ENCODE peak calls at places on chromosomes 1 and 21, in five cellular contexts. One of them, this sample, is unnamed.

GRCh38 chr1:5551274-5551966 is 440.8 kb downstream of the NPHP4 start:
- DNase-seq in GOT3: no peak
- DNase-seq in stimulated activated CD8-positive, alpha-beta memory T cell treated with anti-CD3 and anti-CD28 coated beads, Interleukin-4, amount 100 ng/mL, for 1 hour: no peak
- DNase-seq in body of pancreas: peak
- DNase-seq in choroid plexus epithelial cell: peak
- DNase-seq in this sample: no peak

GRCh38 chr1:41618066-41618825 is 133.8 kb upstream of the EDN2 start:
- DNase-seq in stimulated activated CD8-positive, alpha-beta memory T cell treated with anti-CD3 and anti-CD28 coated beads, Interleukin-4, amount 100 ng/mL, for 1 hour: no peak
- DNase-seq in choroid plexus epithelial cell: peak
- DNase-seq in GOT3: no peak
- DNase-seq in body of pancreas: peak
- DNase-seq in this sample: peak

GRCh38 chr21:33229776-33230517 is at the start of gene IFNAR2:
- DNase-seq in choroid plexus epithelial cell: peak
- DNase-seq in body of pancreas: peak
- DNase-seq in stimulated activated CD8-positive, alpha-beta memory T cell treated with anti-CD3 and anti-CD28 coated beads, Interleukin-4, amount 100 ng/mL, for 1 hour: peak
- DNase-seq in GOT3: no peak
- DNase-seq in this sample: peak

GRCh38 chr1:103948526-103948925 is 198.8 kb downstream of the AMY1C start:
- DNase-seq in stimulated activated CD8-positive, alpha-beta memory T cell treated with anti-CD3 and anti-CD28 coated beads, Interleukin-4, amount 100 ng/mL, for 1 hour: no peak
- DNase-seq in body of pancreas: no peak
- DNase-seq in GOT3: no peak
- DNase-seq in choroid plexus epithelial cell: peak
- DNase-seq in this sample: no peak

GRCh38 chr1:6860401-6860800 is 75.1 kb downstream of the CAMTA1 start:
- DNase-seq in choroid plexus epithelial cell: peak
- DNase-seq in GOT3: no peak
- DNase-seq in body of pancreas: no peak
- DNase-seq in stimulated activated CD8-positive, alpha-beta memory T cell treated with anti-CD3 and anti-CD28 coated beads, Interleukin-4, amount 100 ng/mL, for 1 hour: no peak
- DNase-seq in this sample: no peak

GRCh38 chr1:51494138-51494830 is 24.8 kb downstream of the EPS15 start:
- DNase-seq in choroid plexus epithelial cell: no peak
- DNase-seq in GOT3: no peak
- DNase-seq in stimulated activated CD8-positive, alpha-beta memory T cell treated with anti-CD3 and anti-CD28 coated beads, Interleukin-4, amount 100 ng/mL, for 1 hour: no peak
- DNase-seq in body of pancreas: no peak
- DNase-seq in this sample: no peak

GRCh38 chr1:63775418-63776127 is 1.8 kb downstream of the ROR1 start:
- DNase-seq in GOT3: no peak
- DNase-seq in choroid plexus epithelial cell: peak
- DNase-seq in stimulated activated CD8-positive, alpha-beta memory T cell treated with anti-CD3 and anti-CD28 coated beads, Interleukin-4, amount 100 ng/mL, for 1 hour: no peak
- DNase-seq in body of pancreas: peak
- DNase-seq in this sample: no peak

GRCh38 chr1:201305815-201306214 is 22.5 kb downstream of the PKP1 start:
- DNase-seq in choroid plexus epithelial cell: no peak
- DNase-seq in GOT3: no peak
- DNase-seq in stimulated activated CD8-positive, alpha-beta memory T cell treated with anti-CD3 and anti-CD28 coated beads, Interleukin-4, amount 100 ng/mL, for 1 hour: no peak
- DNase-seq in body of pancreas: no peak
- DNase-seq in this sample: no peak

GRCh38 chr1:13623021-13623637 is 39.5 kb downstream of the PDPN start:
- DNase-seq in choroid plexus epithelial cell: peak
- DNase-seq in stimulated activated CD8-positive, alpha-beta memory T cell treated with anti-CD3 and anti-CD28 coated beads, Interleukin-4, amount 100 ng/mL, for 1 hour: no peak
- DNase-seq in GOT3: no peak
- DNase-seq in body of pancreas: no peak
- DNase-seq in this sample: no peak

GRCh38 chr1:60895167-60896124 is 186.9 kb upstream of the NFIA start:
- DNase-seq in stimulated activated CD8-positive, alpha-beta memory T cell treated with anti-CD3 and anti-CD28 coated beads, Interleukin-4, amount 100 ng/mL, for 1 hour: no peak
- DNase-seq in body of pancreas: no peak
- DNase-seq in GOT3: no peak
- DNase-seq in choroid plexus epithelial cell: no peak
- DNase-seq in this sample: no peak

GRCh38 chr21:37079211-37079824 is 6.3 kb downstream of the TTC3 start:
- DNase-seq in body of pancreas: no peak
- DNase-seq in GOT3: no peak
- DNase-seq in stimulated activated CD8-positive, alpha-beta memory T cell treated with anti-CD3 and anti-CD28 coated beads, Interleukin-4, amount 100 ng/mL, for 1 hour: no peak
- DNase-seq in choroid plexus epithelial cell: no peak
- DNase-seq in this sample: no peak

GRCh38 chr1:185439727-185440415 is 122.8 kb upstream of the IVNS1ABP start:
- DNase-seq in GOT3: no peak
- DNase-seq in body of pancreas: no peak
- DNase-seq in choroid plexus epithelial cell: peak
- DNase-seq in stimulated activated CD8-positive, alpha-beta memory T cell treated with anti-CD3 and anti-CD28 coated beads, Interleukin-4, amount 100 ng/mL, for 1 hour: no peak
- DNase-seq in this sample: peak

GRCh38 chr1:110605901-110606783 is at the start of gene KCNA2:
- DNase-seq in choroid plexus epithelial cell: peak
- DNase-seq in GOT3: no peak
- DNase-seq in stimulated activated CD8-positive, alpha-beta memory T cell treated with anti-CD3 and anti-CD28 coated beads, Interleukin-4, amount 100 ng/mL, for 1 hour: no peak
- DNase-seq in body of pancreas: peak
- DNase-seq in this sample: no peak

GRCh38 chr1:200795151-200795550 is 56.5 kb downstream of the CAMSAP2 start:
- DNase-seq in stimulated activated CD8-positive, alpha-beta memory T cell treated with anti-CD3 and anti-CD28 coated beads, Interleukin-4, amount 100 ng/mL, for 1 hour: no peak
- DNase-seq in body of pancreas: no peak
- DNase-seq in GOT3: no peak
- DNase-seq in choroid plexus epithelial cell: peak
- DNase-seq in this sample: no peak

GRCh38 chr21:35153671-35154070 is 104.6 kb upstream of the RUNX1 start:
- DNase-seq in GOT3: no peak
- DNase-seq in body of pancreas: no peak
- DNase-seq in stimulated activated CD8-positive, alpha-beta memory T cell treated with anti-CD3 and anti-CD28 coated beads, Interleukin-4, amount 100 ng/mL, for 1 hour: no peak
- DNase-seq in choroid plexus epithelial cell: peak
- DNase-seq in this sample: no peak

GRCh38 chr1:109255097-109255651 is 5.8 kb downstream of the CELSR2 start:
- DNase-seq in choroid plexus epithelial cell: no peak
- DNase-seq in body of pancreas: no peak
- DNase-seq in GOT3: no peak
- DNase-seq in stimulated activated CD8-positive, alpha-beta memory T cell treated with anti-CD3 and anti-CD28 coated beads, Interleukin-4, amount 100 ng/mL, for 1 hour: no peak
- DNase-seq in this sample: no peak

GRCh38 chr1:25737151-25737550 is 62.8 kb upstream of the SELENON start:
- DNase-seq in choroid plexus epithelial cell: no peak
- DNase-seq in body of pancreas: peak
- DNase-seq in GOT3: no peak
- DNase-seq in stimulated activated CD8-positive, alpha-beta memory T cell treated with anti-CD3 and anti-CD28 coated beads, Interleukin-4, amount 100 ng/mL, for 1 hour: no peak
- DNase-seq in this sample: peak

GRCh38 chr21:33644383-33645074 is 2.2 kb downstream of the ITSN1 start:
- DNase-seq in stimulated activated CD8-positive, alpha-beta memory T cell treated with anti-CD3 and anti-CD28 coated beads, Interleukin-4, amount 100 ng/mL, for 1 hour: no peak
- DNase-seq in body of pancreas: no peak
- DNase-seq in GOT3: no peak
- DNase-seq in choroid plexus epithelial cell: peak
- DNase-seq in this sample: peak

GRCh38 chr1:226444901-226445300 is 37.0 kb upstream of the PARP1 start:
- DNase-seq in body of pancreas: no peak
- DNase-seq in GOT3: no peak
- DNase-seq in choroid plexus epithelial cell: no peak
- DNase-seq in stimulated activated CD8-positive, alpha-beta memory T cell treated with anti-CD3 and anti-CD28 coated beads, Interleukin-4, amount 100 ng/mL, for 1 hour: no peak
- DNase-seq in this sample: no peak

GRCh38 chr1:11681071-11681771 is at the start of gene MAD2L2:
- DNase-seq in choroid plexus epithelial cell: peak
- DNase-seq in stimulated activated CD8-positive, alpha-beta memory T cell treated with anti-CD3 and anti-CD28 coated beads, Interleukin-4, amount 100 ng/mL, for 1 hour: peak
- DNase-seq in GOT3: peak
- DNase-seq in body of pancreas: peak
- DNase-seq in this sample: peak